ENCODE peak calls at places on chromosomes 11 and 22, in six cellular contexts. O is COR-L47; E is activated CD8-positive, alpha-beta memory T cell treated with anti-CD3 and anti-CD28 coated beads for 48 hours; R is stimulated activated naive CD4-positive, alpha-beta T cell; B is HS-5; V is Peyer's patch. F is an unnamed sample.

GRCh38 chr22:26593763-26594162 is 3.8 kb upstream of the TPST2 start:
- DNase-seq in E (no peak), O (no peak), V (no peak), B (no peak), R (no peak), F (no peak)

GRCh38 chr11:225734-226453 is 10.2 kb downstream of the SIRT3 start:
- DNase-seq in V (no peak), O (no peak), B (no peak), R (no peak), E (no peak), F (no peak)

GRCh38 chr11:19660076-19660475 is 52.6 kb upstream of the NAV2 start:
- DNase-seq in B (no peak), O (no peak), E (no peak), V (no peak), R (no peak), F (no peak)

GRCh38 chr11:121763526-121763925 is 310.8 kb upstream of the SORL1-AS1 start:
- DNase-seq in B (no peak), E (no peak), R (no peak), V (no peak), O (no peak), F (no peak)

GRCh38 chr11:103897156-103897555 is 139.3 kb upstream of the DDI1 start:
- DNase-seq in O (no peak), R (no peak), V (no peak), E (no peak), B (no peak), F (no peak)

GRCh38 chr11:69003301-69003865 is 9.7 kb downstream of the MRGPRF start:
- DNase-seq in V (peak; percentile 37), E (no peak), O (no peak), B (no peak), R (no peak), F (peak; percentile 6)

GRCh38 chr11:86152006-86152862 is 83.3 kb upstream of the PICALM start:
- DNase-seq in E (no peak), V (no peak), B (no peak), R (no peak), O (no peak), F (no peak)

GRCh38 chr22:39898997-39899396 is 1.9 kb upstream of the GRAP2 start:
- DNase-seq in B (no peak), E (no peak), O (no peak), V (no peak), R (no peak), F (no peak)

GRCh38 chr22:24091551-24092420 is 80.7 kb downstream of the CABIN1 start:
- DNase-seq in B (no peak), E (no peak), O (no peak), V (no peak), R (no peak), F (no peak)

GRCh38 chr11:112524808-112525207 is 264.1 kb upstream of the PLET1 start:
- DNase-seq in V (no peak), O (peak; percentile 21), R (no peak), B (no peak), E (no peak), F (peak; percentile 26)

GRCh38 chr22:41513391-41513790 is 30.9 kb downstream of the POLR3H start:
- DNase-seq in R (no peak), O (no peak), V (no peak), B (no peak), E (no peak), F (no peak)

GRCh38 chr22:50595189-50595588 is 5.4 kb upstream of the MAPK8IP2 start:
- DNase-seq in B (no peak), O (no peak), E (no peak), R (no peak), V (no peak), F (no peak)